ENCODE peak calls at places on chromosomes 11 and 22, in six cellular contexts. One of them, this sample, is unnamed.

GRCh38 chr11:58254936-58255335 is 13.1 kb downstream of the OR10W1 start:
- DNase-seq in H1: no peak
- DNase-seq in GM12878: no peak
- DNase-seq in HepG2: no peak
- DNase-seq in K562: no peak
- DNase-seq in GM12892: no peak
- DNase-seq in this sample: no peak

GRCh38 chr11:110128161-110128560 is 35.0 kb downstream of the ZC3H12C start:
- DNase-seq in K562: no peak
- DNase-seq in HepG2: no peak
- DNase-seq in GM12878: no peak
- DNase-seq in GM12892: no peak
- DNase-seq in H1: no peak
- DNase-seq in this sample: no peak

GRCh38 chr11:110295487-110296225 is 758 bp downstream of the RDX start:
- DNase-seq in HepG2: no peak
- DNase-seq in GM12892: peak; percentile 67
- DNase-seq in K562: peak; percentile 72
- DNase-seq in H1: peak; percentile 64
- DNase-seq in GM12878: peak; percentile 21
- DNase-seq in this sample: peak; percentile 62

GRCh38 chr11:72573380-72573949 is 100.8 kb downstream of the PDE2A start:
- DNase-seq in H1: peak; percentile 85
- DNase-seq in GM12892: no peak
- DNase-seq in HepG2: peak; percentile 9
- DNase-seq in K562: peak; percentile 63
- DNase-seq in GM12878: no peak
- DNase-seq in this sample: no peak

GRCh38 chr11:82465481-82465880 is 268.2 kb downstream of the FAM181B start:
- DNase-seq in K562: no peak
- DNase-seq in GM12878: no peak
- DNase-seq in GM12892: no peak
- DNase-seq in HepG2: no peak
- DNase-seq in H1: no peak
- DNase-seq in this sample: no peak

GRCh38 chr11:12112731-12113130 is 2.3 kb downstream of the MICAL2 start:
- DNase-seq in GM12892: no peak
- DNase-seq in K562: no peak
- DNase-seq in GM12878: no peak
- DNase-seq in H1: no peak
- DNase-seq in HepG2: no peak
- DNase-seq in this sample: no peak

GRCh38 chr22:20604092-20604747 is 96.8 kb downstream of the MED15 start:
- DNase-seq in K562: no peak
- DNase-seq in GM12892: no peak
- DNase-seq in H1: no peak
- DNase-seq in HepG2: no peak
- DNase-seq in GM12878: no peak
- DNase-seq in this sample: no peak

GRCh38 chr11:117898059-117898458 is 21.6 kb upstream of the FXYD6 start:
- DNase-seq in GM12878: no peak
- DNase-seq in K562: peak; percentile 13
- DNase-seq in H1: no peak
- DNase-seq in HepG2: no peak
- DNase-seq in GM12892: no peak
- DNase-seq in this sample: no peak

GRCh38 chr22:35742342-35743100 is 24.8 kb downstream of the APOL5 start:
- DNase-seq in GM12892: no peak
- DNase-seq in H1: no peak
- DNase-seq in K562: peak; percentile 88
- DNase-seq in GM12878: no peak
- DNase-seq in HepG2: no peak
- DNase-seq in this sample: no peak

GRCh38 chr11:129323896-129324522 is 51.6 kb upstream of the BARX2 start:
- DNase-seq in GM12892: no peak
- DNase-seq in HepG2: peak; percentile 37
- DNase-seq in GM12878: no peak
- DNase-seq in K562: no peak
- DNase-seq in H1: peak; percentile 36
- DNase-seq in this sample: no peak

GRCh38 chr22:25853501-25853900 is 111.5 kb downstream of the MYO18B start:
- DNase-seq in GM12892: no peak
- DNase-seq in HepG2: no peak
- DNase-seq in H1: no peak
- DNase-seq in GM12878: no peak
- DNase-seq in K562: peak; percentile 41
- DNase-seq in this sample: no peak

GRCh38 chr11:10998674-10999073 is 140.8 kb upstream of the ZBED5 start:
- DNase-seq in H1: no peak
- DNase-seq in K562: no peak
- DNase-seq in GM12878: no peak
- DNase-seq in HepG2: no peak
- DNase-seq in GM12892: no peak
- DNase-seq in this sample: no peak

GRCh38 chr22:37340331-37341262 is 58.3 kb downstream of the CYTH4 start:
- DNase-seq in K562: no peak
- DNase-seq in GM12878: no peak
- DNase-seq in HepG2: no peak
- DNase-seq in H1: no peak
- DNase-seq in GM12892: no peak
- DNase-seq in this sample: no peak

GRCh38 chr22:35258144-35258988 is 1.1 kb downstream of the HMGXB4 start:
- DNase-seq in GM12892: peak; percentile 11
- DNase-seq in K562: peak; percentile 24
- DNase-seq in GM12878: no peak
- DNase-seq in H1: peak; percentile 52
- DNase-seq in HepG2: no peak
- DNase-seq in this sample: no peak

GRCh38 chr11:117176186-117176585 is 2.4 kb upstream of the SIDT2 start:
- DNase-seq in GM12878: no peak
- DNase-seq in GM12892: no peak
- DNase-seq in HepG2: no peak
- DNase-seq in K562: no peak
- DNase-seq in H1: no peak
- DNase-seq in this sample: no peak

GRCh38 chr22:19871023-19871844 is 16.6 kb upstream of the GNB1L start:
- DNase-seq in H1: peak; percentile 40
- DNase-seq in K562: no peak
- DNase-seq in HepG2: no peak
- DNase-seq in GM12878: no peak
- DNase-seq in GM12892: no peak
- DNase-seq in this sample: no peak

GRCh38 chr22:23033116-23033905 is 37.0 kb upstream of the GNAZ start:
- DNase-seq in K562: no peak
- DNase-seq in HepG2: no peak
- DNase-seq in GM12892: no peak
- DNase-seq in H1: no peak
- DNase-seq in GM12878: no peak
- DNase-seq in this sample: no peak

GRCh38 chr11:46682773-46683752 is 17.4 kb downstream of the ARHGAP1 start:
- DNase-seq in GM12878: no peak
- DNase-seq in K562: no peak
- DNase-seq in H1: no peak
- DNase-seq in GM12892: no peak
- DNase-seq in HepG2: no peak
- DNase-seq in this sample: no peak

GRCh38 chr11:28701760-28702449 is 593.7 kb downstream of the METTL15 start:
- DNase-seq in K562: no peak
- DNase-seq in HepG2: no peak
- DNase-seq in GM12892: no peak
- DNase-seq in GM12878: no peak
- DNase-seq in H1: no peak
- DNase-seq in this sample: no peak

GRCh38 chr11:117606211-117606610 is 190.8 kb downstream of the DSCAML1 start:
- DNase-seq in H1: no peak
- DNase-seq in GM12878: peak; percentile 62
- DNase-seq in K562: no peak
- DNase-seq in HepG2: no peak
- DNase-seq in GM12892: peak; percentile 43
- DNase-seq in this sample: no peak

GRCh38 chr22:45638834-45639746 is 32.5 kb upstream of the ATXN10 start:
- DNase-seq in HepG2: peak; percentile 57
- DNase-seq in GM12878: no peak
- DNase-seq in H1: no peak
- DNase-seq in GM12892: no peak
- DNase-seq in K562: peak; percentile 56
- DNase-seq in this sample: no peak

GRCh38 chr11:23310276-23310675 is 450.0 kb upstream of the CCDC179 start:
- DNase-seq in GM12878: no peak
- DNase-seq in K562: no peak
- DNase-seq in HepG2: no peak
- DNase-seq in H1: no peak
- DNase-seq in GM12892: no peak
- DNase-seq in this sample: no peak

GRCh38 chr11:1968454-1968995 is 21.4 kb downstream of the MRPL23 start:
- DNase-seq in K562: no peak
- DNase-seq in H1: no peak
- DNase-seq in GM12878: no peak
- DNase-seq in GM12892: no peak
- DNase-seq in HepG2: no peak
- DNase-seq in this sample: no peak

GRCh38 chr11:113991170-113991569 is 16.3 kb downstream of the HTR3A start:
- DNase-seq in GM12892: no peak
- DNase-seq in K562: peak; percentile 50
- DNase-seq in HepG2: peak; percentile 6
- DNase-seq in GM12878: no peak
- DNase-seq in H1: peak; percentile 85
- DNase-seq in this sample: no peak

GRCh38 chr22:39214383-39215069 is 30.3 kb downstream of the PDGFB start:
- DNase-seq in H1: peak; percentile 57
- DNase-seq in GM12878: no peak
- DNase-seq in K562: no peak
- DNase-seq in HepG2: peak; percentile 58
- DNase-seq in GM12892: no peak
- DNase-seq in this sample: no peak

GRCh38 chr11:834371-835316 is 1.9 kb downstream of the CD151 start:
- DNase-seq in H1: no peak
- DNase-seq in GM12878: no peak
- DNase-seq in HepG2: no peak
- DNase-seq in K562: no peak
- DNase-seq in GM12892: no peak
- DNase-seq in this sample: no peak
- TF ChIP-seq POLR2A in H1: no peak
- TF ChIP-seq POLR2A in GM12878: no peak
- TF ChIP-seq POLR2A in HepG2: no peak
- TF ChIP-seq POLR2A in K562: no peak
- TF ChIP-seq POLR2A in GM12892: no peak
- TF ChIP-seq POLR2A in this sample: no peak

GRCh38 chr11:85698195-85698594 is 12.2 kb upstream of the CCDC89 start:
- DNase-seq in GM12892: no peak
- DNase-seq in H1: no peak
- DNase-seq in HepG2: no peak
- DNase-seq in GM12878: no peak
- DNase-seq in K562: no peak
- DNase-seq in this sample: no peak

GRCh38 chr11:85699957-85700741 is 14.2 kb upstream of the CCDC89 start:
- DNase-seq in K562: no peak
- DNase-seq in GM12892: no peak
- DNase-seq in H1: no peak
- DNase-seq in GM12878: no peak
- DNase-seq in HepG2: no peak
- DNase-seq in this sample: no peak

GRCh38 chr11:85697747-85698146 is 11.8 kb upstream of the CCDC89 start:
- DNase-seq in K562: no peak
- DNase-seq in GM12878: no peak
- DNase-seq in GM12892: no peak
- DNase-seq in H1: no peak
- DNase-seq in HepG2: no peak
- DNase-seq in this sample: no peak

GRCh38 chr11:85694385-85694980 is 8.5 kb upstream of the CCDC89 start:
- DNase-seq in HepG2: peak; percentile 20
- DNase-seq in GM12892: no peak
- DNase-seq in H1: no peak
- DNase-seq in GM12878: no peak
- DNase-seq in K562: peak; percentile 12
- DNase-seq in this sample: no peak
- TF ChIP-seq TAF1 in HepG2: no peak
- TF ChIP-seq TAF1 in GM12892: no peak
- TF ChIP-seq TAF1 in H1: no peak
- TF ChIP-seq TAF1 in GM12878: no peak
- TF ChIP-seq TAF1 in K562: no peak
- TF ChIP-seq TAF1 in this sample: no peak

DNA sequence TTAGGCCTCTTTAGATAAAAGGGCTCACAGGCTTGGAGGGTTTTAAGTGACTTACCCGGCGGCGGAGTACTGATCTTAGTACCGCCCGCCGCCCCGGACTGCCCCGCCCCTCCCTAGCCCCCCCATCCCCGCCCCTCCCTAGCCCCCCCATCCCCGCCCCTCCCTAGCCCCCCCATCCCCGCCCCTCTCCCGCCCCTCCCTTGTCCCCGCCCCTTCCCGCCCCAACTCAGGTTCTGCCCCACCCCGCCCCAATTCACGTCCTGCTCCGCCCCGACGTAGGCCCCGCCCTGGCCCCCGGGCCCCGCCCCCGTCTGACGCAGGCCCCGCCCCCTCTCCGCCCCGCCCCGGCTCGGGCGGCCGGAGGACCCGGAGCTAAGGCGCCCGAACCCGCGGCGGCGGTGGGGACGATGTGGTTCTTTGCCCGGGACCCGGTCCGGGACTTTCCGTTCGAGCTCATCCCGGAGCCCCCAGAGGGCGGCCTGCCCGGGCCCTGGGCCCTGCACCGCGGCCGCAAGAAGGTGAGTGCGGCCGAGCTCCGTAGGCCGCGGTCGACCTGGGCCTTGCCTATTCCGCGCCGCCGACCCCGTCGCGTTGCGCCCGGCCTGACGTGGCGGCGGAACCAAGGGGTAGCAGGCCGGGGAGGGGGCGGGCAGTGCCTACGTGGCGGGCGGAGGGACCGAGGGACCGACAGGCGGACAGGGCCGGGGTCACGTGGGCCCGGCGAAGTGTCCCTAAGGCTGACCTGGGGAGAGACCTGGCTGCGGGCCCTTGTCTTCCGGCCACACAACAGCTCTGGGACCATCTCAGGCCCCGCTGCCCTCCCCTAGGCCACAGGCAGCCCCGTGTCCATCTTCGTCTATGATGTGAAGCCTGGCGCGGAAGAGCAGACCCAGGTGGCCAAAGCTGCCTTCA is at the start of gene SCYL1:
- DNase-seq in K562: peak; percentile 74
- DNase-seq in GM12878: no peak
- DNase-seq in HepG2: no peak
- DNase-seq in GM12892: peak; percentile 80
- DNase-seq in H1: peak; percentile 88
- DNase-seq in this sample: peak; percentile 86
- TF ChIP-seq POLR2A in K562: peak; percentile 67
- TF ChIP-seq POLR2A in GM12878: peak; percentile 74
- TF ChIP-seq POLR2A in HepG2: peak; percentile 62
- TF ChIP-seq POLR2A in GM12892: no peak
- TF ChIP-seq POLR2A in H1: no peak
- TF ChIP-seq POLR2A in this sample: no peak

GRCh38 chr11:8361206-8361605 is 97.5 kb upstream of the LMO1 start:
- DNase-seq in K562: no peak
- DNase-seq in HepG2: no peak
- DNase-seq in GM12892: no peak
- DNase-seq in H1: no peak
- DNase-seq in GM12878: no peak
- DNase-seq in this sample: no peak
- TF ChIP-seq TAF1 in K562: no peak
- TF ChIP-seq TAF1 in HepG2: no peak
- TF ChIP-seq TAF1 in GM12892: no peak
- TF ChIP-seq TAF1 in H1: no peak
- TF ChIP-seq TAF1 in GM12878: no peak
- TF ChIP-seq TAF1 in this sample: no peak

GRCh38 chr11:85647604-85648299 is at the start of gene TMEM126A:
- DNase-seq in GM12878: peak; percentile 64
- DNase-seq in HepG2: peak; percentile 86
- DNase-seq in GM12892: peak; percentile 66
- DNase-seq in K562: peak; percentile 97
- DNase-seq in H1: peak; percentile 94
- DNase-seq in this sample: peak; percentile 60
- TF ChIP-seq POLR2A in GM12878: peak; percentile 97
- TF ChIP-seq POLR2A in HepG2: peak; percentile 90
- TF ChIP-seq POLR2A in GM12892: peak; percentile 97
- TF ChIP-seq POLR2A in K562: peak; percentile 96
- TF ChIP-seq POLR2A in H1: peak; percentile 65
- TF ChIP-seq POLR2A in this sample: peak; percentile 97